ENCODE peak calls at places on chromosomes 7 and 10, in five cellular contexts. One of them, this sample, is unnamed. For H3K4me1, the result is how much of the 10 kb centered on the place peaks cover.

GRCh38 chr7:103564416-103564815 is 118.4 kb upstream of the SLC26A5 start:
- DNase-seq in prostate gland: no peak
- DNase-seq in HCT116: no peak
- DNase-seq in sigmoid colon: no peak
- DNase-seq in Panc1: no peak
- DNase-seq in this sample: no peak

GRCh38 chr7:104758504-104758903 is 255.5 kb upstream of the KMT2E start:
- DNase-seq in prostate gland: no peak
- DNase-seq in HCT116: no peak
- DNase-seq in sigmoid colon: no peak
- DNase-seq in Panc1: no peak
- DNase-seq in this sample: no peak

GRCh38 chr7:49773082-49773938 is at the start of gene VWC2:
- DNase-seq in prostate gland: no peak
- DNase-seq in HCT116: no peak
- DNase-seq in sigmoid colon: no peak
- DNase-seq in Panc1: no peak
- DNase-seq in this sample: no peak

GRCh38 chr7:11343818-11344413 is 370.2 kb downstream of the PHF14 start:
- DNase-seq in prostate gland: peak
- DNase-seq in HCT116: peak
- DNase-seq in sigmoid colon: no peak
- DNase-seq in Panc1: peak
- DNase-seq in this sample: no peak

GRCh38 chr10:90925078-90926029 is 4.5 kb upstream of the ANKRD1 start:
- DNase-seq in prostate gland: no peak
- DNase-seq in HCT116: no peak
- DNase-seq in sigmoid colon: no peak
- DNase-seq in Panc1: no peak
- DNase-seq in this sample: no peak

GRCh38 chr7:98619450-98620321 is 2.6 kb downstream of the NPTX2 start:
- DNase-seq in prostate gland: no peak
- DNase-seq in HCT116: no peak
- DNase-seq in sigmoid colon: no peak
- DNase-seq in Panc1: no peak
- DNase-seq in this sample: no peak

GRCh38 chr10:95653895-95654294 is 2.6 kb downstream of the ALDH18A1 start:
- DNase-seq in prostate gland: no peak
- DNase-seq in HCT116: no peak
- DNase-seq in sigmoid colon: no peak
- DNase-seq in Panc1: no peak
- DNase-seq in this sample: no peak

GRCh38 chr10:14068851-14069250 is 261.9 kb downstream of the FRMD4A start:
- DNase-seq in prostate gland: no peak
- DNase-seq in HCT116: no peak
- DNase-seq in sigmoid colon: no peak
- DNase-seq in Panc1: no peak
- DNase-seq in this sample: no peak

GRCh38 chr7:5699467-5699866 is 82.0 kb downstream of the RNF216 start:
- DNase-seq in prostate gland: no peak
- DNase-seq in HCT116: no peak
- DNase-seq in sigmoid colon: no peak
- DNase-seq in Panc1: no peak
- DNase-seq in this sample: no peak

GRCh38 chr10:86304436-86304835 is 62.2 kb downstream of the GRID1 start:
- DNase-seq in prostate gland: no peak
- DNase-seq in HCT116: no peak
- DNase-seq in sigmoid colon: peak
- DNase-seq in Panc1: no peak
- DNase-seq in this sample: peak

GRCh38 chr7:5696346-5697100 is 84.9 kb downstream of the RNF216 start:
- DNase-seq in prostate gland: no peak
- DNase-seq in HCT116: no peak
- DNase-seq in sigmoid colon: peak
- DNase-seq in Panc1: no peak
- DNase-seq in this sample: no peak

GRCh38 chr7:97020601-97021442 is 3.8 kb downstream of the DLX5 start:
- DNase-seq in prostate gland: no peak
- DNase-seq in HCT116: no peak
- DNase-seq in sigmoid colon: no peak
- DNase-seq in Panc1: no peak
- DNase-seq in this sample: no peak

GRCh38 chr7:64618785-64619456 is 47.0 kb upstream of the ZNF107 start:
- DNase-seq in prostate gland: peak
- DNase-seq in HCT116: peak
- DNase-seq in sigmoid colon: no peak
- DNase-seq in Panc1: peak
- DNase-seq in this sample: no peak

GRCh38 chr10:35453855-35454532 is 117.7 kb downstream of the CCNY start:
- DNase-seq in prostate gland: no peak
- DNase-seq in HCT116: no peak
- DNase-seq in sigmoid colon: no peak
- DNase-seq in Panc1: no peak
- DNase-seq in this sample: no peak

GRCh38 chr7:141534757-141535737 is 16.2 kb upstream of the AGK start:
- DNase-seq in prostate gland: no peak
- DNase-seq in HCT116: no peak
- DNase-seq in sigmoid colon: no peak
- DNase-seq in Panc1: no peak
- DNase-seq in this sample: no peak

GRCh38 chr10:17758896-17759295 is 6.9 kb downstream of the TMEM236 start:
- DNase-seq in prostate gland: no peak
- DNase-seq in HCT116: no peak
- DNase-seq in sigmoid colon: no peak
- DNase-seq in Panc1: no peak
- DNase-seq in this sample: no peak
- H3K4me3 ChIP-seq in prostate gland: no peak
- H3K4me3 ChIP-seq in HCT116: no peak
- H3K4me3 ChIP-seq in sigmoid colon: no peak
- H3K4me3 ChIP-seq in Panc1: no peak
- H3K4me3 ChIP-seq in this sample: no peak

GRCh38 chr7:135889823-135890222 is 87.3 kb downstream of the MTPN start:
- DNase-seq in prostate gland: no peak
- DNase-seq in HCT116: no peak
- DNase-seq in sigmoid colon: no peak
- DNase-seq in Panc1: no peak
- DNase-seq in this sample: no peak
- TF ChIP-seq POLR2AphosphoS5 in prostate gland: no peak
- TF ChIP-seq POLR2AphosphoS5 in HCT116: no peak
- TF ChIP-seq POLR2AphosphoS5 in sigmoid colon: peak
- TF ChIP-seq POLR2AphosphoS5 in Panc1: no peak
- TF ChIP-seq POLR2AphosphoS5 in this sample: no peak

DNA sequence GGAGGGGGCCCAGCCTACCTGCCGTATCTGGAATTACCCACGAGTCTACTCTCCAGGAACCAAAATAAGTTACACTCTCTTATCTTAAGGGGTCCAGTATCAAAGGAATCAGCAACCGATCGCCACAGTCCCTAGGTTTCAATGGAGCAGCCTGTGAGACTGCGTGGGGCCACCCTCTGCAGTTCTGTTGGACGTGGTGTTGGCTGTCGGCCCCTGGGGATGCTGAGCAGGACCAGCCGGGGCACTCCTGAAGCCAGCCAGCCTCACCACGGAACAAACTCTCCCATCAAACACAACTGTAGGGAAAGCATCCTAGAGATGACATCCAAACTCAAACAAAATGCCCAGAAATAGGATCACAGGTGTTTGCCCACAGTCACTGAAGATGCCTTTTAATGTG is 25.5 kb upstream of the ABLIM1 start:
- DNase-seq in prostate gland: no peak
- DNase-seq in HCT116: no peak
- DNase-seq in sigmoid colon: no peak
- DNase-seq in Panc1: no peak
- DNase-seq in this sample: no peak
- H3K4me1 ChIP-seq in prostate gland: under half
- H3K4me1 ChIP-seq in HCT116: under half
- H3K4me1 ChIP-seq in sigmoid colon: under half
- H3K4me1 ChIP-seq in Panc1: half or more
- H3K4me1 ChIP-seq in this sample: half or more

DNA sequence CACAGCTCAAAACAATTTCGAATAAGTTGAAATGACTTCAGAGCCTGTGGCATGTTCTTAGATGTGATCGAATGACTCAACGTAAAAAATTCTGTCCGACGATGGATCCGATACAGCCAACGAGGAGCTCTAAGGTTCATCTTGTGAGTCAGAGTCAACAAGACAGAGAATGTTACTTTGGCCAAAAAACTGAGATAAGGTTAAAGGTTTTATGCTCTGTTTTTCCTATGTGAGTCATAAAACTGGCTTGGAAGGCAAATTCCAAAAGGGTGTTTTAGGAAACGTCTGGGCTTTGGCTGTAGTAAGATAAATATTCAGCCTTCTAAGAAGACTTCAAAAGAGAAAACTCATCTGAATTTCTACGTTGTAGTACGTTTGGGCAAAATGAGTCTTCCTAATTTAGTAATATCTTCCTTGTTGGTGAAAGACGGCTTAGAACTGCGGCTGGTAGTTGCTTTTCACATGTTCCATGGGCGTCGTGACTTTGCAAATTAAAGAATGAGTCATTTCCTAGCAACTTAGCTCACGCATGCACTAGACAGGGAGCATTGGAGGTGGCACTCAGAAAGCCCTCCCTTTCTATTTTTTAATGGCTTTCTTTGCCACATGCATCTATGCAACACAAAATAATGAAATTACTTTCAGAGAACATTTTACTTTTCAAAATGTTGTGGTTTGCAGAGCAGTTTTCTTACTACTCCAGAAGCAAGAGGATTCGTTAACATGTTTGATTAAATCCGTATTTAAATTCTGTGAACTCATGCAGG is 28.2 kb downstream of the PFKP start:
- DNase-seq in prostate gland: peak
- DNase-seq in HCT116: peak
- DNase-seq in sigmoid colon: peak
- DNase-seq in Panc1: peak
- DNase-seq in this sample: no peak
- H3K4me3 ChIP-seq in prostate gland: no peak
- H3K4me3 ChIP-seq in HCT116: no peak
- H3K4me3 ChIP-seq in sigmoid colon: peak
- H3K4me3 ChIP-seq in Panc1: peak
- H3K4me3 ChIP-seq in this sample: peak

GRCh38 chr10:23871211-23871610 is 337.7 kb upstream of the KIAA1217 start:
- DNase-seq in prostate gland: no peak
- DNase-seq in HCT116: no peak
- DNase-seq in sigmoid colon: no peak
- DNase-seq in Panc1: no peak
- DNase-seq in this sample: no peak
- TF ChIP-seq POLR2AphosphoS5 in prostate gland: no peak
- TF ChIP-seq POLR2AphosphoS5 in HCT116: no peak
- TF ChIP-seq POLR2AphosphoS5 in sigmoid colon: no peak
- TF ChIP-seq POLR2AphosphoS5 in Panc1: no peak
- TF ChIP-seq POLR2AphosphoS5 in this sample: no peak

GRCh38 chr7:112905413-112905812 is 115.2 kb upstream of the TMEM168 start:
- DNase-seq in prostate gland: no peak
- DNase-seq in HCT116: no peak
- DNase-seq in sigmoid colon: no peak
- DNase-seq in Panc1: no peak
- DNase-seq in this sample: no peak
- H3K4me1 ChIP-seq in prostate gland: under half
- H3K4me1 ChIP-seq in HCT116: under half
- H3K4me1 ChIP-seq in sigmoid colon: under half
- H3K4me1 ChIP-seq in Panc1: under half
- H3K4me1 ChIP-seq in this sample: under half

DNA sequence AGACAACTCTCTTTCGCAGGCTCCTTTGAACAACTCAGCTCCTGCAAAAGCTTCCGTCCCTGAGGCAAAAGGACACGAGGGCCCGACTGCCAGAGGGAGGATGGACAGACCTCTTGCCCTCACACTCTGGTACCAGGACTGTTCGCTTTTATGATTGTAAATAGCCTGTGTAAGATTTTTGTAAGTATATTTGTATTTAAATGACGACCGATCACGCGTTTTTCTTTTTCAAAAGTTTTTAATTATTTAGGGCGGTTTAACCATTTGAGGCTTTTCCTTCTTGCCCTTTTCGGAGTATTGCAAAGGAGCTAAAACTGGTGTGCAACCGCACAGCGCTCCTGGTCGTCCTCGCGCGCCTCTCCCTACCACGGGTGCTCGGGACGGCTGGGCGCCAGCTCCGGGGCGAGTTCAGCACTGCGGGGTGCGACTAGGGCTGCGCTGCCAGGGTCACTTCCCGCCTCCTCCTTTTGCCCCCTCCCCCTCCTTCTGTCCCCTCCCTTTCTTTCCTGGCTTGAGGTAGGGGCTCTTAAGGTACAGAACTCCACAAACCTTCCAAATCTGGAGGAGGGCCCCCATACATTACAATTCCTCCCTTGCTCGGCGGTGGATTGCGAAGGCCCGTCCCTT is 2.8 kb downstream of the FZD1 start:
- DNase-seq in prostate gland: peak
- DNase-seq in HCT116: no peak
- DNase-seq in sigmoid colon: peak
- DNase-seq in Panc1: no peak
- DNase-seq in this sample: peak
- H3K4me3 ChIP-seq in prostate gland: peak
- H3K4me3 ChIP-seq in HCT116: no peak
- H3K4me3 ChIP-seq in sigmoid colon: peak
- H3K4me3 ChIP-seq in Panc1: no peak
- H3K4me3 ChIP-seq in this sample: peak

DNA sequence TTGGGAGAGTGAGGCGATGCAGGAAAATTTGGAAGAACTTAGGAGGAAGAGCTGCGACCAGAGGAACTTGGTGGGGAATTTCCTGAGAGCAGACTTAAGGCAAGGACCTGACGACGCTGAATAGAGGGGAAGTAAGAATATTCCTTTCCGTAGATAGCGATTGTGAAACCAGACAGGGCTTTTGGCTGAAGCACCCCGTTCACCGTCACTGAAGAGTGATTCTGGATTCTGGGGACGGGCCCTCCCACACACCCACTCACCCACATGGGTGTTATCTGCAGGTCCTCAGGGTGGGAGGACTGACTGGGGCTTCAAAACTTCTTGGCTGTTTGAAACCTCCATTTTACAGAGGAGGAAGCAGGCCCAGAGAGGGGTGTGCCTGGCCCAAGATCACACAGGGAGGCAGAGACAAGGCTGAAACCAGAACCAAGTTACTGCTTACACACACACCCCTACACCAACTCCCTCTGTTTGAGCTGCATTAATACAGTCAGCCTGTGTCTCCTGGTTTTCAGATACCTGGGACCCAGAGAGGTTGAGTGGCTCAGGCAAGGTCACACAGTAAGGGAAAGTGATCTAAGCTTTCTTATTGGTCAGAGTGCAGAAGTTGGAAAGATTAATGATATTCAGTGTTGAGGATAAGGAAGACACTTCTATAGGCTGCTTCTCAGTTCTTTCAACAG is 37.2 kb upstream of the CDH23 start:
- DNase-seq in prostate gland: no peak
- DNase-seq in HCT116: no peak
- DNase-seq in sigmoid colon: no peak
- DNase-seq in Panc1: no peak
- DNase-seq in this sample: no peak
- TF ChIP-seq POLR2AphosphoS5 in prostate gland: no peak
- TF ChIP-seq POLR2AphosphoS5 in HCT116: no peak
- TF ChIP-seq POLR2AphosphoS5 in sigmoid colon: no peak
- TF ChIP-seq POLR2AphosphoS5 in Panc1: no peak
- TF ChIP-seq POLR2AphosphoS5 in this sample: no peak